ENCODE peak calls at places on chromosome 20, in six cellular contexts. Z, F, T, E, J and I are unnamed samples.

GRCh38 chr20:63082308-63082938 is 75.7 kb upstream of the BHLHE23 start:
- DNase-seq in Z (peak; percentile 53), F (peak; percentile 53), T (no peak), E (peak; percentile 16), J (peak; percentile 51), I (peak; percentile 65)

GRCh38 chr20:19609642-19610223 is 148.3 kb upstream of the RIN2 start:
- DNase-seq in Z (peak; percentile 84), F (no peak), T (no peak), E (no peak), J (no peak), I (no peak)

GRCh38 chr20:25136643-25137559 is 55.0 kb upstream of the VSX1 start:
- DNase-seq in Z (peak; percentile 99), F (peak; percentile 93), T (peak; percentile 58), E (no peak), J (no peak), I (no peak)

GRCh38 chr20:58146761-58147160 is 81.7 kb downstream of the ANKRD60 start:
- DNase-seq in Z (no peak), F (no peak), T (no peak), E (no peak), J (no peak), I (no peak)

GRCh38 chr20:49724637-49725606 is 11.2 kb upstream of the B4GALT5 start:
- DNase-seq in Z (peak; percentile 85), F (peak; percentile 76), T (no peak), E (peak; percentile 73), J (no peak), I (no peak)

GRCh38 chr20:38109657-38110524 is 55.2 kb downstream of the TGM2 start:
- DNase-seq in Z (peak; percentile 100), F (peak; percentile 91), T (no peak), E (no peak), J (no peak), I (no peak)

GRCh38 chr20:52783769-52784168 is 188.4 kb upstream of the TSHZ2 start:
- DNase-seq in Z (peak; percentile 7), F (no peak), T (no peak), E (no peak), J (peak; percentile 24), I (no peak)

GRCh38 chr20:62039738-62040137 is 25.9 kb downstream of the TAF4 start:
- DNase-seq in Z (no peak), F (no peak), T (no peak), E (no peak), J (no peak), I (no peak)

GRCh38 chr20:8749101-8749500 is 319.8 kb upstream of the PLCB4 start:
- DNase-seq in Z (peak; percentile 84), F (no peak), T (no peak), E (no peak), J (no peak), I (no peak)

GRCh38 chr20:14259691-14260090 is 77.7 kb downstream of the FLRT3 start:
- DNase-seq in Z (peak; percentile 14), F (no peak), T (no peak), E (no peak), J (no peak), I (no peak)

GRCh38 chr20:39588148-39588757 is 626.1 kb downstream of the DHX35 start:
- DNase-seq in Z (peak; percentile 35), F (no peak), T (no peak), E (no peak), J (no peak), I (no peak)

GRCh38 chr20:50190251-50191064 is at the start of gene CEBPB:
- DNase-seq in Z (peak; percentile 93), F (peak; percentile 94), T (peak; percentile 57), E (peak; percentile 88), J (peak; percentile 92), I (peak; percentile 89)

GRCh38 chr20:9270831-9271230 is 201.9 kb downstream of the PLCB4 start:
- DNase-seq in Z (peak; percentile 56), F (no peak), T (no peak), E (no peak), J (no peak), I (no peak)

GRCh38 chr20:50470249-50470858 is 39.8 kb upstream of the PTPN1 start:
- DNase-seq in Z (peak; percentile 69), F (no peak), T (no peak), E (no peak), J (no peak), I (no peak)

GRCh38 chr20:21503345-21503744 is 10.5 kb downstream of the NKX2-2 start:
- DNase-seq in Z (peak; percentile 83), F (no peak), T (no peak), E (no peak), J (no peak), I (no peak)

GRCh38 chr20:56843817-56844216 is 214.7 kb downstream of the TFAP2C start:
- DNase-seq in Z (peak; percentile 62), F (no peak), T (no peak), E (no peak), J (no peak), I (no peak)

GRCh38 chr20:11687546-11688292 is 230.0 kb upstream of the BTBD3 start:
- DNase-seq in Z (no peak), F (no peak), T (no peak), E (no peak), J (no peak), I (no peak)

GRCh38 chr20:20366551-20366895 is 1.4 kb upstream of the INSM1 start:
- DNase-seq in Z (no peak), F (no peak), T (no peak), E (no peak), J (no peak), I (no peak)

GRCh38 chr20:35395728-35396127 is 16.0 kb downstream of the UQCC1 start:
- DNase-seq in Z (no peak), F (peak; percentile 75), T (no peak), E (no peak), J (no peak), I (no peak)

GRCh38 chr20:610130-611046 is at the start of gene TCF15:
- DNase-seq in Z (peak; percentile 43), F (no peak), T (no peak), E (no peak), J (peak; percentile 32), I (no peak)

GRCh38 chr20:13870349-13870748 is 85.5 kb downstream of the NDUFAF5 start:
- DNase-seq in Z (no peak), F (no peak), T (no peak), E (peak; percentile 25), J (no peak), I (no peak)

GRCh38 chr20:4069741-4070140 is 54.4 kb upstream of the RNF24 start:
- DNase-seq in Z (peak; percentile 65), F (no peak), T (peak; percentile 31), E (no peak), J (no peak), I (no peak)

GRCh38 chr20:3352203-3352602 is 55.3 kb downstream of the DNAAF9 start:
- DNase-seq in Z (no peak), F (no peak), T (no peak), E (no peak), J (no peak), I (no peak)

GRCh38 chr20:326645-327031 is 1.3 kb downstream of the SOX12 start:
- DNase-seq in Z (peak; percentile 49), F (peak; percentile 66), T (no peak), E (no peak), J (no peak), I (no peak)

GRCh38 chr20:21505810-21506530 is 7.9 kb downstream of the NKX2-2 start:
- DNase-seq in Z (peak; percentile 37), F (peak; percentile 56), T (peak; percentile 19), E (peak; percentile 37), J (peak; percentile 79), I (peak; percentile 60)

GRCh38 chr20:51647674-51648570 is 105.4 kb upstream of the NFATC2 start:
- DNase-seq in Z (no peak), F (no peak), T (no peak), E (no peak), J (no peak), I (no peak)

GRCh38 chr20:17614176-17614811 is 44.4 kb downstream of the DSTN start:
- DNase-seq in Z (peak; percentile 34), F (peak; percentile 88), T (no peak), E (no peak), J (peak; percentile 19), I (no peak)

GRCh38 chr20:24341781-24342180 is 127.6 kb upstream of the SYNDIG1 start:
- DNase-seq in Z (peak; percentile 80), F (no peak), T (no peak), E (no peak), J (no peak), I (no peak)

GRCh38 chr20:62905536-62906117 is 20.7 kb downstream of the DIDO1 start:
- DNase-seq in Z (no peak), F (no peak), T (no peak), E (no peak), J (no peak), I (no peak)

GRCh38 chr20:51767867-51768758 is at the start of gene ATP9A:
- DNase-seq in Z (peak; percentile 42), F (no peak), T (peak; percentile 52), E (no peak), J (peak; percentile 25), I (no peak)

GRCh38 chr20:858011-858410 is 24.5 kb downstream of the FAM110A start:
- DNase-seq in Z (no peak), F (no peak), T (no peak), E (no peak), J (no peak), I (no peak)

GRCh38 chr20:15654208-15654649 is 919.0 kb downstream of the KIF16B start:
- DNase-seq in Z (no peak), F (no peak), T (no peak), E (peak; percentile 36), J (no peak), I (peak; percentile 21)

GRCh38 chr20:21510995-21511394 is 2.9 kb downstream of the NKX2-2 start:
- DNase-seq in Z (no peak), F (no peak), T (no peak), E (no peak), J (no peak), I (peak; percentile 14)